ENCODE peak calls at places on chromosome 11, in seven cellular contexts. R is Jurkat, Clone E6-1; M is fibroblast of mammary gland; D is foreskin fibroblast; Z is body of pancreas; F is fibroblast of lung; G is neuronal stem cell. V is an unnamed sample.

GRCh38 chr11:71572811-71573210 is 7.4 kb downstream of the KRTAP5-10 start:
- DNase-seq in R (no peak), M (no peak), D (no peak), Z (no peak), F (no peak), G (no peak), V (no peak)

GRCh38 chr11:110761131-110761530 is 48.9 kb upstream of the ARHGAP20 start:
- DNase-seq in R (no peak), M (no peak), D (no peak), Z (no peak), F (no peak), G (no peak), V (no peak)

GRCh38 chr11:57761301-57762234 is at the start of gene CTNND1:
- DNase-seq in R (no peak), M (peak), D (peak), Z (peak), F (peak), G (peak), V (peak)

GRCh38 chr11:9143726-9144125 is 52.3 kb upstream of the SCUBE2 start:
- DNase-seq in R (no peak), M (peak), D (peak), Z (no peak), F (no peak), G (no peak), V (no peak)

GRCh38 chr11:80587906-80588305 is 1147.1 kb upstream of the TENM4 start:
- DNase-seq in R (no peak), M (no peak), D (no peak), Z (no peak), F (no peak), G (no peak), V (no peak)

GRCh38 chr11:95703059-95703458 is 86.5 kb downstream of the FAM76B start:
- DNase-seq in R (no peak), M (no peak), D (no peak), Z (no peak), F (no peak), G (no peak), V (no peak)

GRCh38 chr11:104609297-104609696 is 289.0 kb downstream of the CASP12 start:
- DNase-seq in R (peak), M (peak), D (peak), Z (peak), F (peak), G (peak), V (peak)

GRCh38 chr11:125100136-125100535 is 11.3 kb downstream of the TMEM218 start:
- DNase-seq in R (no peak), M (no peak), D (no peak), Z (no peak), F (no peak), G (no peak), V (no peak)

GRCh38 chr11:114416441-114416928 is 16.0 kb downstream of the RBM7 start:
- DNase-seq in R (no peak), M (peak), D (peak), Z (no peak), F (peak), G (no peak), V (peak)

GRCh38 chr11:2525941-2526807 is 81.4 kb downstream of the KCNQ1 start:
- DNase-seq in R (no peak), M (no peak), D (no peak), Z (peak), F (no peak), G (no peak), V (no peak)

GRCh38 chr11:5297671-5298070 is 4.1 kb downstream of the OR51B4 start:
- DNase-seq in R (no peak), M (no peak), D (no peak), Z (no peak), F (peak), G (no peak), V (no peak)

GRCh38 chr11:71446942-71447688 is 1.1 kb downstream of the DHCR7 start:
- DNase-seq in R (no peak), M (peak), D (peak), Z (no peak), F (peak), G (no peak), V (peak)

GRCh38 chr11:134120143-134120850 is 51.4 kb downstream of the JAM3 start:
- DNase-seq in R (no peak), M (peak), D (peak), Z (no peak), F (peak), G (no peak), V (peak)

GRCh38 chr11:62555464-62556092 is 9.0 kb upstream of the AHNAK start:
- DNase-seq in R (peak), M (peak), D (peak), Z (no peak), F (peak), G (no peak), V (peak)
- H3K4me3 ChIP-seq in R (peak), M (peak), D (peak), Z (no peak), F (no peak), G (no peak), V (no peak)

GRCh38 chr11:44976576-44976975 is 25.9 kb upstream of the TP53I11 start:
- DNase-seq in R (no peak), M (no peak), D (no peak), Z (no peak), F (no peak), G (no peak), V (no peak)

GRCh38 chr11:44978279-44978960 is 27.7 kb upstream of the TP53I11 start:
- DNase-seq in R (no peak), M (no peak), D (no peak), Z (no peak), F (no peak), G (no peak), V (no peak)

GRCh38 chr11:44979536-44980399 is 29.1 kb upstream of the TP53I11 start:
- DNase-seq in R (no peak), M (no peak), D (no peak), Z (peak), F (no peak), G (no peak), V (no peak)

GRCh38 chr11:44978961-44979331 is 28.3 kb upstream of the TP53I11 start:
- DNase-seq in R (no peak), M (no peak), D (no peak), Z (peak), F (no peak), G (no peak), V (no peak)

DNA sequence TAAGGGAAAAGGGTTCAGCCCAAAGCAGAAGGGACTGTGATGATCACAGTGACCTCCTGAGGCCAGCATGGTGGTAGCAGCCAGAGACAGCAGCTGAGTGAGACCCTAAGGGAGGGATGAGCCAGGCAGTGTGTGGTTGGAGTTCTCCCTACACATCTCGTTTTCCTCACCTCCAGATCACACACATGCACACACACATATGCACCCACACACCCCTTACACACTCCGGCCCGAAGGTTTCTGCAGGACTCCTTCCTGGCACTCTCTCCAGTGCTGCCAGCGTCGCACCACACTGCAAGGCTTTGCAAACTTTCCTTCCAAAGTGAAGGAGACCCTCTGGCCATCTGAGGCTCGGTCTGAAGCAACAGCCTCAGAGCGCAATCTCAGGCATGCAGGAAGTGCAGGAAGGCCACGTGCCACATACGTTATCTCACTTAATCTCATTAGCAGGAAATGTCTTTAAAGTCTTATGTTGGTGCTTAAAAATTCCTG is 26.9 kb upstream of the TP53I11 start:
- DNase-seq in R (peak), M (no peak), D (no peak), Z (no peak), F (no peak), G (no peak), V (peak)
- H3K4me3 ChIP-seq in R (no peak), M (no peak), D (no peak), Z (no peak), F (no peak), G (no peak), V (no peak)

DNA sequence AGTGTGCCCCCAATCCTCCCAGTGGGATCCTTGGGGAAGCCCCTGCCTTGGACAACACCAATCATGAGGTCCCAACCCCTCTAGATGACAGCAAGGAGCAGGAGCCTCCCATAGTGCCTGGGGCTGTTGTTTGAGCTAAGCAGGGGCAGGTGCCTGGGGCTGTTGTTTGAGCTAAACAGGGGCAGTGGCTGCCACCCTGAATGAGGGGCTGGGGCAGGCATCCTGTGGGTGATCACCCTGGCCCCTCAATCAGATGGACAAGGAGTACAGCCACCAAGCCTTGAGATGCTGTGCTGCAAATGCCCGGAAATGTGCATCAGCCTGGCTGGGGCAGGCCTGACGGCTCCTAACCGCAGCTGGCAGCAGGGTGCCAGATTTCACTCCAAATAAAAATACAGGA is 66.7 kb downstream of the MYEOV start:
- DNase-seq in R (no peak), M (no peak), D (no peak), Z (no peak), F (no peak), G (no peak), V (no peak)
- H3K4me3 ChIP-seq in R (no peak), M (no peak), D (no peak), Z (no peak), F (no peak), G (no peak), V (no peak)

DNA sequence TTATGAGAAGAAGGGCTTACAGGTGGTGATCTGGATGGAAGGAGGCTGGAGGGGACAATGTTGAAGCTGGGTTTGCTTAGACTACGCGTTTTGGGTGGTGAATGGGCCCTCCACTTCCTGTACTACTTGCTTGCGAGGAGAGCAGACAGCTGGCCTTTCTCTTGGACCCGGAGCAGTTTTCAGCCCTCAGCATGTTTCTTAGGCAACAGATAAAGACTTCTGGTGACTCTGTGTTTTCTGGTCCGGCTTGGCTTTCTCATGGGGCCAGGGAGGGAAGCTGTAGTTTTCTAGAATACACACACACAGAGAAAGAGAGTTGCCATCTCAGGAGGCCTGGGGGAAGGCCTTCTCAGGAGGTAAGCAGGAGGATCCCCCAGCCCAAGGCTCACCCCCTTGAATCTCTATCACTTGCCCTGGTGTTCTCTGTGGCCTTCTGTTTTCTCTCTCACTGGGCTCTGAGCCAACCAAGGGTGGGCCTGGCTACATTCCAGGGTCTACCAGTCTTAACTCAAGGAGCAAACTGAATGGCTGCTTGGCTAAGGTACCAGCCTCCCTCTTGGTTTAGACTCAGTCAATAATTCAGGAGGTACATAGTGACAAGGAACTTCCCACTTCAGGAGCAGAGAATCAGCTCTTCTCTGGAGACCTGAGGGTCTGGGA is 2.4 kb downstream of the CCS start:
- DNase-seq in R (no peak), M (no peak), D (no peak), Z (peak), F (peak), G (no peak), V (peak)
- H3K4me3 ChIP-seq in R (peak), M (no peak), D (no peak), Z (no peak), F (no peak), G (no peak), V (peak)

GRCh38 chr11:47183031-47183856 is 3.0 kb downstream of the PACSIN3 start:
- DNase-seq in R (no peak), M (no peak), D (no peak), Z (no peak), F (no peak), G (no peak), V (no peak)
- H3K4me3 ChIP-seq in R (no peak), M (no peak), D (no peak), Z (no peak), F (no peak), G (no peak), V (no peak)

GRCh38 chr11:1486054-1486825 is at the start of gene MOB2:
- DNase-seq in R (no peak), M (no peak), D (no peak), Z (peak), F (peak), G (no peak), V (peak)

GRCh38 chr11:1485504-1485885 is 1.1 kb downstream of the MOB2 start:
- DNase-seq in R (no peak), M (no peak), D (no peak), Z (peak), F (no peak), G (no peak), V (no peak)

GRCh38 chr11:1488575-1489180 is 2.1 kb upstream of the MOB2 start:
- DNase-seq in R (no peak), M (no peak), D (no peak), Z (peak), F (no peak), G (no peak), V (no peak)

GRCh38 chr11:1487851-1488574 is 1.4 kb upstream of the MOB2 start:
- DNase-seq in R (no peak), M (no peak), D (no peak), Z (peak), F (no peak), G (no peak), V (no peak)

DNA sequence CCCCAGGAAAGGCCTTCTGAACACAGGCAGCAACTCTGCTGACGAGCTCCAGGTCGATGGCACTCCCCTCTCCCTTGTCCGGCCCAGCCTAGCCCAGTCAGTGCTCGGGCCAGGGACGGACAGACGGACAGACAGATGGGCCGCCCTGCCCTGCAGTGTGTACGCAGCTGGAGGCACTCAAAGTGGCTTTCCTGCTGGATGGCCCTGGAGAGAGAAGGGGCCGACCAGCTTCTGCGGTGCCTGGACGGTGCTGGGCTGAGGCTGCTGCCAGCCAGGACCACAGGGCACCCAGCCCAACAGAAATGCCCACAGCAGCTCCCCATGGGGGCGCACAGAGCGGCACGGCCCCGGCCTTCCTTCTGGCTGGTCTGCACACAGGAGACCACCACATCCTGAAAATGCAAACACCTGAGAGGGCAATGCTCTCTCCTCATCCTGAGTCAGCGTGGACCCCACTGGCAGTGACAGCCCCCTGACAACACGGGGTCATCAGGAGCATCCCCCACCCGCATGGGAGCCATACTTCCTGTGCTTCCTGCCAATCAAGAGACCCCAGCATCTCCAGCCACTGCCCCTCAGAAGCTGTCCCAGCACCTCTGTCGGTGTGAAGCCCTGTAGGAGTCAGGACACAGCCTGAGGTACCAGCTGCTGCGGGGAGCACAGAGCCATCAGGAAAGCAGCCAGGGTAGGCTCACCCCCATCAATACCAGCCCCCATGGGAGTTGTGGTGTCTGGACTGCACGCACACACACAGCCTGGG is 692 bp upstream of the MOB2 start:
- DNase-seq in R (no peak), M (no peak), D (no peak), Z (peak), F (no peak), G (no peak), V (no peak)
- H3K4me3 ChIP-seq in R (no peak), M (no peak), D (no peak), Z (no peak), F (no peak), G (no peak), V (no peak)

V was measured in choroid plexus epithelial cell.